ENCODE peak calls at places on chromosomes 3 and 15, in eight cellular contexts. One of them, this sample, is unnamed.

GRCh38 chr15:80480171-80480811 is 76.1 kb downstream of the ARNT2 start:
- DNase-seq in HTR-8/SVneo: no peak
- DNase-seq in anterior cingulate cortex: no peak
- DNase-seq in heart left ventricle: peak; percentile 47
- DNase-seq in EL: no peak
- DNase-seq in AG09319: no peak
- DNase-seq in activated naive CD4-positive, alpha-beta T cell: no peak
- DNase-seq in GM20000: no peak
- DNase-seq in this sample: peak; percentile 65

GRCh38 chr3:54426431-54426830 is 304.1 kb downstream of the CACNA2D3 start:
- DNase-seq in HTR-8/SVneo: no peak
- DNase-seq in anterior cingulate cortex: no peak
- DNase-seq in heart left ventricle: no peak
- DNase-seq in EL: no peak
- DNase-seq in AG09319: no peak
- DNase-seq in activated naive CD4-positive, alpha-beta T cell: no peak
- DNase-seq in GM20000: no peak
- DNase-seq in this sample: no peak

GRCh38 chr3:71537211-71537611 is 46.3 kb downstream of the FOXP1 start:
- DNase-seq in HTR-8/SVneo: peak; percentile 78
- DNase-seq in anterior cingulate cortex: no peak
- DNase-seq in heart left ventricle: no peak
- DNase-seq in EL: peak; percentile 97
- DNase-seq in AG09319: peak; percentile 66
- DNase-seq in activated naive CD4-positive, alpha-beta T cell: no peak
- DNase-seq in GM20000: no peak
- DNase-seq in this sample: peak; percentile 81

GRCh38 chr3:132354916-132355702 is 37.9 kb downstream of the ACP3 start:
- DNase-seq in HTR-8/SVneo: no peak
- DNase-seq in anterior cingulate cortex: no peak
- DNase-seq in heart left ventricle: no peak
- DNase-seq in EL: no peak
- DNase-seq in AG09319: no peak
- DNase-seq in activated naive CD4-positive, alpha-beta T cell: no peak
- DNase-seq in GM20000: no peak
- DNase-seq in this sample: no peak

GRCh38 chr15:31442203-31443090 is 115.8 kb downstream of the KLF13 start:
- DNase-seq in HTR-8/SVneo: peak; percentile 37
- DNase-seq in anterior cingulate cortex: no peak
- DNase-seq in heart left ventricle: no peak
- DNase-seq in EL: peak; percentile 91
- DNase-seq in AG09319: peak; percentile 57
- DNase-seq in activated naive CD4-positive, alpha-beta T cell: no peak
- DNase-seq in GM20000: no peak
- DNase-seq in this sample: no peak

GRCh38 chr15:83920115-83920514 is 266.2 kb downstream of the ADAMTSL3 start:
- DNase-seq in HTR-8/SVneo: no peak
- DNase-seq in anterior cingulate cortex: no peak
- DNase-seq in heart left ventricle: no peak
- DNase-seq in EL: no peak
- DNase-seq in AG09319: no peak
- DNase-seq in activated naive CD4-positive, alpha-beta T cell: no peak
- DNase-seq in GM20000: no peak
- DNase-seq in this sample: no peak

GRCh38 chr3:133964547-133964946 is 65.2 kb downstream of the SLCO2A1 start:
- DNase-seq in HTR-8/SVneo: no peak
- DNase-seq in anterior cingulate cortex: no peak
- DNase-seq in heart left ventricle: no peak
- DNase-seq in EL: no peak
- DNase-seq in AG09319: no peak
- DNase-seq in activated naive CD4-positive, alpha-beta T cell: no peak
- DNase-seq in GM20000: no peak
- DNase-seq in this sample: no peak

GRCh38 chr15:100529556-100529955 is 806 bp upstream of the CERS3 start:
- DNase-seq in HTR-8/SVneo: no peak
- DNase-seq in anterior cingulate cortex: no peak
- DNase-seq in heart left ventricle: no peak
- DNase-seq in EL: no peak
- DNase-seq in AG09319: no peak
- DNase-seq in activated naive CD4-positive, alpha-beta T cell: no peak
- DNase-seq in GM20000: no peak
- DNase-seq in this sample: no peak

GRCh38 chr15:49863431-49864205 is 242.8 kb downstream of the DTWD1 start:
- DNase-seq in HTR-8/SVneo: no peak
- DNase-seq in anterior cingulate cortex: no peak
- DNase-seq in heart left ventricle: no peak
- DNase-seq in EL: peak; percentile 65
- DNase-seq in AG09319: peak; percentile 81
- DNase-seq in activated naive CD4-positive, alpha-beta T cell: no peak
- DNase-seq in GM20000: no peak
- DNase-seq in this sample: no peak

GRCh38 chr15:100001405-100001804 is 268.2 kb upstream of the LYSMD4 start:
- DNase-seq in HTR-8/SVneo: no peak
- DNase-seq in anterior cingulate cortex: no peak
- DNase-seq in heart left ventricle: no peak
- DNase-seq in EL: no peak
- DNase-seq in AG09319: no peak
- DNase-seq in activated naive CD4-positive, alpha-beta T cell: no peak
- DNase-seq in GM20000: no peak
- DNase-seq in this sample: no peak

GRCh38 chr3:64343692-64344440 is 118.6 kb upstream of the PRICKLE2 start:
- DNase-seq in HTR-8/SVneo: no peak
- DNase-seq in anterior cingulate cortex: no peak
- DNase-seq in heart left ventricle: no peak
- DNase-seq in EL: peak; percentile 63
- DNase-seq in AG09319: no peak
- DNase-seq in activated naive CD4-positive, alpha-beta T cell: no peak
- DNase-seq in GM20000: no peak
- DNase-seq in this sample: no peak

GRCh38 chr15:75869446-75869845 is 26.2 kb downstream of the UBE2Q2 start:
- DNase-seq in HTR-8/SVneo: no peak
- DNase-seq in anterior cingulate cortex: no peak
- DNase-seq in heart left ventricle: no peak
- DNase-seq in EL: no peak
- DNase-seq in AG09319: no peak
- DNase-seq in activated naive CD4-positive, alpha-beta T cell: no peak
- DNase-seq in GM20000: no peak
- DNase-seq in this sample: no peak

GRCh38 chr15:73599934-73600333 is 33.3 kb downstream of the NPTN start:
- DNase-seq in HTR-8/SVneo: peak; percentile 13
- DNase-seq in anterior cingulate cortex: no peak
- DNase-seq in heart left ventricle: no peak
- DNase-seq in EL: peak; percentile 63
- DNase-seq in AG09319: no peak
- DNase-seq in activated naive CD4-positive, alpha-beta T cell: no peak
- DNase-seq in GM20000: no peak
- DNase-seq in this sample: no peak

GRCh38 chr15:87493803-87494202 is 762.7 kb downstream of the NTRK3 start:
- DNase-seq in HTR-8/SVneo: no peak
- DNase-seq in anterior cingulate cortex: no peak
- DNase-seq in heart left ventricle: no peak
- DNase-seq in EL: no peak
- DNase-seq in AG09319: no peak
- DNase-seq in activated naive CD4-positive, alpha-beta T cell: no peak
- DNase-seq in GM20000: no peak
- DNase-seq in this sample: no peak

GRCh38 chr3:15007681-15008141 is 57.4 kb downstream of the MRPS25 start:
- DNase-seq in HTR-8/SVneo: no peak
- DNase-seq in anterior cingulate cortex: no peak
- DNase-seq in heart left ventricle: no peak
- DNase-seq in EL: peak; percentile 56
- DNase-seq in AG09319: peak; percentile 68
- DNase-seq in activated naive CD4-positive, alpha-beta T cell: no peak
- DNase-seq in GM20000: no peak
- DNase-seq in this sample: no peak

GRCh38 chr15:77855871-77856270 is 221.6 kb downstream of the TBC1D2B start:
- DNase-seq in HTR-8/SVneo: no peak
- DNase-seq in anterior cingulate cortex: no peak
- DNase-seq in heart left ventricle: no peak
- DNase-seq in EL: no peak
- DNase-seq in AG09319: no peak
- DNase-seq in activated naive CD4-positive, alpha-beta T cell: no peak
- DNase-seq in GM20000: no peak
- DNase-seq in this sample: no peak

GRCh38 chr15:40328176-40328575 is 4.7 kb downstream of the INAFM2 start:
- DNase-seq in HTR-8/SVneo: no peak
- DNase-seq in anterior cingulate cortex: no peak
- DNase-seq in heart left ventricle: no peak
- DNase-seq in EL: peak; percentile 76
- DNase-seq in AG09319: no peak
- DNase-seq in activated naive CD4-positive, alpha-beta T cell: no peak
- DNase-seq in GM20000: no peak
- DNase-seq in this sample: no peak

GRCh38 chr15:31437686-31438085 is 111.1 kb downstream of the KLF13 start:
- DNase-seq in HTR-8/SVneo: no peak
- DNase-seq in anterior cingulate cortex: no peak
- DNase-seq in heart left ventricle: no peak
- DNase-seq in EL: no peak
- DNase-seq in AG09319: no peak
- DNase-seq in activated naive CD4-positive, alpha-beta T cell: no peak
- DNase-seq in GM20000: peak; percentile 76
- DNase-seq in this sample: no peak

GRCh38 chr3:17954801-17955200 is 212.4 kb upstream of the TBC1D5 start:
- DNase-seq in HTR-8/SVneo: no peak
- DNase-seq in anterior cingulate cortex: no peak
- DNase-seq in heart left ventricle: no peak
- DNase-seq in EL: no peak
- DNase-seq in AG09319: no peak
- DNase-seq in activated naive CD4-positive, alpha-beta T cell: no peak
- DNase-seq in GM20000: no peak
- DNase-seq in this sample: no peak

GRCh38 chr3:31427623-31428022 is 105.1 kb upstream of the STT3B start:
- DNase-seq in HTR-8/SVneo: no peak
- DNase-seq in anterior cingulate cortex: no peak
- DNase-seq in heart left ventricle: no peak
- DNase-seq in EL: no peak
- DNase-seq in AG09319: no peak
- DNase-seq in activated naive CD4-positive, alpha-beta T cell: no peak
- DNase-seq in GM20000: no peak
- DNase-seq in this sample: no peak

GRCh38 chr3:52606373-52607085 is 70.1 kb downstream of the UQCC5 start:
- DNase-seq in HTR-8/SVneo: no peak
- DNase-seq in anterior cingulate cortex: no peak
- DNase-seq in heart left ventricle: peak; percentile 45
- DNase-seq in EL: peak; percentile 2
- DNase-seq in AG09319: no peak
- DNase-seq in activated naive CD4-positive, alpha-beta T cell: no peak
- DNase-seq in GM20000: no peak
- DNase-seq in this sample: no peak

GRCh38 chr3:195900426-195901355 is 7.7 kb downstream of the TNK2 start:
- DNase-seq in HTR-8/SVneo: no peak
- DNase-seq in anterior cingulate cortex: peak; percentile 79
- DNase-seq in heart left ventricle: peak; percentile 75
- DNase-seq in EL: peak; percentile 38
- DNase-seq in AG09319: no peak
- DNase-seq in activated naive CD4-positive, alpha-beta T cell: peak; percentile 12
- DNase-seq in GM20000: peak; percentile 59
- DNase-seq in this sample: no peak

GRCh38 chr3:81452406-81452805 is 309.0 kb downstream of the GBE1 start:
- DNase-seq in HTR-8/SVneo: no peak
- DNase-seq in anterior cingulate cortex: no peak
- DNase-seq in heart left ventricle: no peak
- DNase-seq in EL: peak; percentile 19
- DNase-seq in AG09319: no peak
- DNase-seq in activated naive CD4-positive, alpha-beta T cell: no peak
- DNase-seq in GM20000: no peak
- DNase-seq in this sample: no peak

GRCh38 chr3:102189564-102190339 is 245.1 kb upstream of the ZPLD1 start:
- DNase-seq in HTR-8/SVneo: no peak
- DNase-seq in anterior cingulate cortex: no peak
- DNase-seq in heart left ventricle: no peak
- DNase-seq in EL: peak; percentile 29
- DNase-seq in AG09319: no peak
- DNase-seq in activated naive CD4-positive, alpha-beta T cell: no peak
- DNase-seq in GM20000: no peak
- DNase-seq in this sample: no peak

GRCh38 chr15:68368731-68369435 is 63.1 kb downstream of the ITGA11 start:
- DNase-seq in HTR-8/SVneo: no peak
- DNase-seq in anterior cingulate cortex: no peak
- DNase-seq in heart left ventricle: peak; percentile 21
- DNase-seq in EL: peak; percentile 31
- DNase-seq in AG09319: no peak
- DNase-seq in activated naive CD4-positive, alpha-beta T cell: no peak
- DNase-seq in GM20000: no peak
- DNase-seq in this sample: no peak

GRCh38 chr15:99427210-99427609 is 138.6 kb upstream of the MEF2A start:
- DNase-seq in HTR-8/SVneo: no peak
- DNase-seq in anterior cingulate cortex: no peak
- DNase-seq in heart left ventricle: no peak
- DNase-seq in EL: no peak
- DNase-seq in AG09319: no peak
- DNase-seq in activated naive CD4-positive, alpha-beta T cell: no peak
- DNase-seq in GM20000: no peak
- DNase-seq in this sample: no peak

GRCh38 chr3:110420158-110420641 is 651.4 kb upstream of the NECTIN3 start:
- DNase-seq in HTR-8/SVneo: peak; percentile 5
- DNase-seq in anterior cingulate cortex: no peak
- DNase-seq in heart left ventricle: no peak
- DNase-seq in EL: peak; percentile 90
- DNase-seq in AG09319: peak; percentile 44
- DNase-seq in activated naive CD4-positive, alpha-beta T cell: no peak
- DNase-seq in GM20000: no peak
- DNase-seq in this sample: peak; percentile 33

GRCh38 chr15:59687831-59688230 is 1.3 kb downstream of the BNIP2 start:
- DNase-seq in HTR-8/SVneo: no peak
- DNase-seq in anterior cingulate cortex: no peak
- DNase-seq in heart left ventricle: no peak
- DNase-seq in EL: peak; percentile 33
- DNase-seq in AG09319: no peak
- DNase-seq in activated naive CD4-positive, alpha-beta T cell: no peak
- DNase-seq in GM20000: peak; percentile 32
- DNase-seq in this sample: no peak

GRCh38 chr3:25594007-25594502 is 70.7 kb downstream of the TOP2B start:
- DNase-seq in HTR-8/SVneo: peak; percentile 22
- DNase-seq in anterior cingulate cortex: no peak
- DNase-seq in heart left ventricle: no peak
- DNase-seq in EL: peak; percentile 74
- DNase-seq in AG09319: peak; percentile 66
- DNase-seq in activated naive CD4-positive, alpha-beta T cell: no peak
- DNase-seq in GM20000: no peak
- DNase-seq in this sample: peak; percentile 75

GRCh38 chr15:68370768-68371151 is 61.2 kb downstream of the ITGA11 start:
- DNase-seq in HTR-8/SVneo: no peak
- DNase-seq in anterior cingulate cortex: no peak
- DNase-seq in heart left ventricle: peak; percentile 13
- DNase-seq in EL: no peak
- DNase-seq in AG09319: no peak
- DNase-seq in activated naive CD4-positive, alpha-beta T cell: no peak
- DNase-seq in GM20000: no peak
- DNase-seq in this sample: no peak

GRCh38 chr3:169122407-169122806 is 541.1 kb downstream of the MECOM start:
- DNase-seq in HTR-8/SVneo: no peak
- DNase-seq in anterior cingulate cortex: no peak
- DNase-seq in heart left ventricle: no peak
- DNase-seq in EL: no peak
- DNase-seq in AG09319: no peak
- DNase-seq in activated naive CD4-positive, alpha-beta T cell: no peak
- DNase-seq in GM20000: no peak
- DNase-seq in this sample: no peak

GRCh38 chr3:45607790-45608189 is 13.2 kb downstream of the LIMD1 start:
- DNase-seq in HTR-8/SVneo: peak; percentile 59
- DNase-seq in anterior cingulate cortex: no peak
- DNase-seq in heart left ventricle: no peak
- DNase-seq in EL: peak; percentile 79
- DNase-seq in AG09319: no peak
- DNase-seq in activated naive CD4-positive, alpha-beta T cell: no peak
- DNase-seq in GM20000: no peak
- DNase-seq in this sample: no peak

This sample was measured in smooth muscle cell of the brain vasculature.